ENCODE peak calls at places on chromosomes 4 and X, in four cellular contexts. Y is SK-N-SH, O is GM23338, A is MM.1S. E is an unnamed sample.
A peak's percentile ranks its signal among the peaks of the same experiment; 100 is the strongest.

GRCh38 chr4:8725845-8726244 is 133.3 kb downstream of the CPZ start:
- DNase-seq in Y (no peak), O (no peak), A (no peak), E (no peak)

GRCh38 chr4:7853271-7853670 is 86.4 kb downstream of the AFAP1 start:
- DNase-seq in Y (no peak), O (no peak), A (no peak), E (no peak)

GRCh38 chr4:110533940-110534339 is 58.0 kb downstream of the ENPEP start:
- DNase-seq in O (peak; percentile 32), Y (no peak), A (peak; percentile 70), E (no peak)

GRCh38 chr4:69523385-69524132 is 27.9 kb upstream of the UGT2B4 start:
- DNase-seq in Y (no peak), O (peak; percentile 34), A (no peak), E (no peak)

GRCh38 chr4:39324446-39324845 is 41.7 kb downstream of the RFC1 start:
- DNase-seq in A (no peak), Y (no peak), O (no peak), E (no peak)

GRCh38 chr4:63620271-63620670 is 789.0 kb downstream of the TECRL start:
- DNase-seq in Y (peak; percentile 50), A (no peak), O (no peak), E (no peak)

GRCh38 chrX:37998586-37999267 is 7.6 kb upstream of the SYTL5 start:
- DNase-seq in O (no peak), A (no peak), Y (no peak), E (no peak)

GRCh38 chrX:17527135-17527701 is 152.2 kb downstream of the NHS start:
- DNase-seq in Y (no peak), A (no peak), O (no peak), E (peak; percentile 25)

GRCh38 chrX:107672955-107673378 is 44.7 kb downstream of the PRPS1 start:
- DNase-seq in O (peak; percentile 73), A (peak; percentile 77), Y (peak; percentile 67), E (peak; percentile 81)

GRCh38 chr4:140703463-140703862 is 52.7 kb downstream of the TBC1D9 start:
- DNase-seq in O (no peak), Y (no peak), A (no peak), E (no peak)

GRCh38 chr4:94976371-94977011 is 218.7 kb downstream of the BMPR1B start:
- DNase-seq in O (no peak), A (no peak), Y (no peak), E (no peak)

GRCh38 chrX:110310896-110311295 is 7.0 kb downstream of the AMMECR1 start:
- DNase-seq in O (no peak), Y (no peak), A (peak; percentile 93), E (no peak)

GRCh38 chrX:44223150-44223549 is 120.3 kb downstream of the EFHC2 start:
- DNase-seq in A (no peak), Y (no peak), O (no peak), E (no peak)

GRCh38 chr4:80279751-80280150 is 13.3 kb downstream of the FGF5 start:
- DNase-seq in O (no peak), A (no peak), Y (no peak), E (no peak)

GRCh38 chr4:125266901-125267601 is 47.7 kb upstream of the FAT4 start:
- DNase-seq in Y (no peak), A (no peak), O (no peak), E (no peak)

GRCh38 chr4:122476126-122476525 is 19.6 kb upstream of the IL2 start:
- DNase-seq in Y (no peak), A (no peak), O (no peak), E (no peak)

GRCh38 chr4:61273237-61273636 is 73.1 kb downstream of the ADGRL3 start:
- DNase-seq in A (no peak), Y (no peak), O (no peak), E (no peak)

GRCh38 chr4:13635281-13635799 is 7.8 kb upstream of the BOD1L1 start:
- DNase-seq in O (no peak), Y (no peak), A (no peak), E (no peak)

GRCh38 chr4:153341575-153342090 is 2.9 kb upstream of the MND1 start:
- DNase-seq in A (no peak), O (no peak), Y (no peak), E (no peak)

GRCh38 chr4:147136308-147136707 is 190.6 kb upstream of the TTC29 start:
- DNase-seq in O (no peak), A (no peak), Y (no peak), E (no peak)

GRCh38 chrX:103607385-103608304 is at the start of gene TCEAL3:
- DNase-seq in Y (peak; percentile 81), A (no peak), O (peak; percentile 62), E (peak; percentile 67)

GRCh38 chr4:16157609-16158503 is 68.4 kb downstream of the TAPT1 start:
- DNase-seq in A (no peak), O (peak; percentile 30), Y (no peak), E (peak; percentile 82)

GRCh38 chr4:119735136-119735770 is 106.6 kb upstream of the PDE5A start:
- DNase-seq in O (no peak), Y (no peak), A (peak; percentile 41), E (no peak)

GRCh38 chrX:79556750-79557149 is 189.6 kb upstream of the ITM2A start:
- DNase-seq in O (no peak), Y (no peak), A (no peak), E (no peak)

GRCh38 chr4:45345551-45345950 is 619.2 kb upstream of the GNPDA2 start:
- DNase-seq in O (no peak), Y (peak; percentile 8), A (no peak), E (no peak)

GRCh38 chr4:45350438-45350837 is 624.1 kb upstream of the GNPDA2 start:
- DNase-seq in Y (no peak), A (peak; percentile 39), O (peak; percentile 31), E (no peak)

GRCh38 chr4:45349859-45350258 is 623.5 kb upstream of the GNPDA2 start:
- DNase-seq in O (no peak), Y (no peak), A (no peak), E (no peak)

DNA sequence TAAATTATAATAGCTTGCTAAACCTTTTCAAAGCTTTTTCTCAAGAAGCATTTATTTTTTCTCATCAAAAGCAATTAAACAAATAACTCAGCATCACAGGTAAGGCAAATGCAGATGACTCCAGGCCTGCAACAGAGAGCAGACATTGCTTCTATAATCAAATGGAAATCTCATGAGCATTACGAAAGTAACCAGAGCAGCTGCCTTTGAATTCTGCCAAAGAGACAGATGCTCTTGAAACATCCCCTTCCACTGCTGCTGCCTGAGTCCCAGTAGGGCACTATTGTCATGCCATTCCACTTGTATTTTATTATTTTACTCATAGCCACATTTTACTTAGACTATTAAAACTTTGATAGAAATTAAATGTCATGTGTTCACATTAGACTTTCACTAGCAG is 620.7 kb upstream of the GNPDA2 start:
- DNase-seq in A (no peak), Y (peak; percentile 2), O (peak; percentile 30), E (no peak)
- TF ChIP-seq EZH2phosphoT487 in A (no peak), Y (no peak), O (no peak), E (no peak)

DNA sequence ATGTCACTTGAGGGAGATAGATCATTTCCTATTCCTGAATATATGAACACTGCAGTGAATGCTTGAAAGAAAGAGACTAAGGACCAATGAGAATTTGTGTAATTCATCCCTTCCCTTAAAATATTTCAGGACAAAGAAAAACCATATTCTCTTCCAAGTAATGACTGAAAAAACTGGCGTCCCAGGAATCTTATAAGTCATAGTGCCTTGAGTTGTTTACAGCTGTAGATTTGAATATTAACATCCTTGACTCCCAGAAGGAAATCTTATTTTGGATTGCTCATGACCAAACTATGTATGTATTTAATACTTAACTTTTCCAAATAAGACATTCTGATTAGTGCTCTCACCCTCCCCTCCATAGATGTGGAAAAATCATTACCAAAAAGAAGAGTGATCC is 55.5 kb downstream of the CLDN22 start:
- DNase-seq in Y (no peak), A (no peak), O (no peak), E (no peak)
- H3K27ac ChIP-seq in Y (no peak overlapping the region), A (no peak overlapping the region), O (no peak overlapping the region), E (no peak overlapping the region)

DNA sequence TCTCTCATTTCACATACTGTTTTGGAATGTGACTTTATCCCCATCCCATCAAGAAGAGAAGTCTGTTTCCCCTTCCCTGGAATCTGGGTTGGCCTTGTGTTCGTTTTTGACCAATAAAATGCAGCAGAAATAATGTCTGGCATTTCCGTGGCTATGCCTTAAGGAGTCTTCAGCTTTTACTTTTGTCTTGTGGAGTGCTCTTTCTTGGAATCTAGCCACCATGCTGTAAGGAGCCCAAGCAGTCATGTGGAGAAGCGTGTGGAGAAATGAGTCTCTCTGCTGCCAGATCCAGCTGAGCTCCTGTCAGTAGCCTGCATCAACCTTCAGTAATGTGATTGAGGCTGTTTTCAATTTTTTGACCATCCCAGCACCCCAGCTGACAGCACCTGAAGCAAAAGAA is 84.4 kb upstream of the ARMCX2 start:
- DNase-seq in Y (no peak), O (no peak), A (no peak), E (no peak)
- TF ChIP-seq EZH2phosphoT487 in Y (no peak), O (no peak), A (no peak), E (no peak)

DNA sequence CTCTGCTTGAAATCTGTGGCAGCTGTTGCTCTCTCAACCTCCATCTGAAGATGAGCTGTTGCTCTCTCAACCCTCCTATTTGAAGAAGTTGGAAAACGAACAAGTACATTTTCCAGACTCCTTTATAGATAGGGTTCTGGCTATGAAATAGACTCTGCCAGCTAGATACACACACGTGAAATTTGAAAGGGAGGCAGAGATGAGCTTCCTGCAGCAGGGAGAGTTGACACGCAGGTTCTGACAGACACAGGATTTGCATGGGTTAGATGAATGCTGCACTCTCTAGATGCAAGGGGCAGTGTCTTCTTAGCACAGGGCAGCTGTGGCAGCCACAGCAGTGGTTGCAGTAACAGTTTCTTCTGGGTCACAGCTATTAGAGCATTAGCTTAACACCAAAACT is 8.0 kb upstream of the PYURF start:
- DNase-seq in A (no peak), Y (no peak), O (no peak), E (no peak)
- H3K27ac ChIP-seq in A (no peak overlapping the region), Y (peak overlapping the region; percentile 100), O (no peak overlapping the region), E (no peak overlapping the region)

DNA sequence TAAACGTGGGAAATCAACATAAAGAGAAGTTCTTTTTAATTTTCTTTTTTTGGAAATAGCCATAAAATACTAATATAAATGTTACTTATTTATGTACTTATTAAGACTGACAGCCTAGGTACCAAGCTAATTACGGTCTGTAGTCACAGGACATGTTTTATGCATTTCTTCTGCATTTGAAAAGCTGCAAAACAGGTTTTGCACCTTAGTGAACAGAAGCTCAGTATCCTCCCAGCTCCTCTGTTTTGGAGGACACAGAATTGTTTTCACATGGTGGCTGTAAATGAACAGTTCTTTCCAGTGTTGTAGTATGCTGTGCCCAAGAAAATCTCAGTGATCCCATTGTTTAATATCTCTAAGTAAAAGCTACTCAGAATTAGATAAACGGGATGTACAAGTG is 1788.0 kb upstream of the TENM3 start:
- DNase-seq in Y (no peak), O (peak; percentile 74), A (no peak), E (no peak)
- TF ChIP-seq EZH2phosphoT487 in Y (no peak), O (no peak), A (no peak), E (no peak)

GRCh38 chr4:102808009-102808408 is 19.3 kb downstream of the UBE2D3 start:
- DNase-seq in O (no peak), Y (no peak), A (no peak), E (no peak)

GRCh38 chr4:102807345-102807744 is 20.0 kb downstream of the UBE2D3 start:
- DNase-seq in Y (no peak), A (no peak), O (no peak), E (no peak)

GRCh38 chr4:102809691-102810090 is 17.7 kb downstream of the UBE2D3 start:
- DNase-seq in A (no peak), O (no peak), Y (no peak), E (no peak)

GRCh38 chr4:102809190-102809589 is 18.2 kb downstream of the UBE2D3 start:
- DNase-seq in O (no peak), Y (no peak), A (no peak), E (no peak)
- H3K27ac ChIP-seq in O (no peak overlapping the region), Y (peak overlapping the region; percentile 46), A (no peak overlapping the region), E (no peak overlapping the region)

E was measured in neural progenitor cell.